ENCODE peak calls at places on chromosomes 7 and 10, in four cellular contexts. One of them, this sample, is unnamed.

GRCh38 chr7:34759477-34760125 is 101.6 kb downstream of the NPSR1 start:
- DNase-seq in central memory CD4-positive, alpha-beta T cell: no peak
- DNase-seq in retinal pigment epithelial cell: no peak
- DNase-seq in stimulated activated CD4-positive, alpha-beta T cell treated with anti-CD3 and anti-CD28 coated beads, Interleukin-1b, Interleukin-23, amount 100 ng/mL, for 24 hours: no peak
- DNase-seq in this sample: no peak

GRCh38 chr10:88565072-88565471 is 18.0 kb downstream of the RNLS start:
- DNase-seq in central memory CD4-positive, alpha-beta T cell: no peak
- DNase-seq in stimulated activated CD4-positive, alpha-beta T cell treated with anti-CD3 and anti-CD28 coated beads, Interleukin-1b, Interleukin-23, amount 100 ng/mL, for 24 hours: no peak
- DNase-seq in retinal pigment epithelial cell: no peak
- DNase-seq in this sample: no peak

GRCh38 chr7:114086906-114087651 is 168.3 kb upstream of the PPP1R3A start:
- DNase-seq in central memory CD4-positive, alpha-beta T cell: no peak
- DNase-seq in stimulated activated CD4-positive, alpha-beta T cell treated with anti-CD3 and anti-CD28 coated beads, Interleukin-1b, Interleukin-23, amount 100 ng/mL, for 24 hours: no peak
- DNase-seq in retinal pigment epithelial cell: no peak
- DNase-seq in this sample: no peak

GRCh38 chr10:29501692-29502091 is 133.1 kb downstream of the SVIL start:
- DNase-seq in stimulated activated CD4-positive, alpha-beta T cell treated with anti-CD3 and anti-CD28 coated beads, Interleukin-1b, Interleukin-23, amount 100 ng/mL, for 24 hours: no peak
- DNase-seq in central memory CD4-positive, alpha-beta T cell: no peak
- DNase-seq in retinal pigment epithelial cell: no peak
- DNase-seq in this sample: no peak

GRCh38 chr7:99079104-99079503 is 64.8 kb downstream of the SMURF1 start:
- DNase-seq in stimulated activated CD4-positive, alpha-beta T cell treated with anti-CD3 and anti-CD28 coated beads, Interleukin-1b, Interleukin-23, amount 100 ng/mL, for 24 hours: no peak
- DNase-seq in retinal pigment epithelial cell: no peak
- DNase-seq in central memory CD4-positive, alpha-beta T cell: no peak
- DNase-seq in this sample: no peak

GRCh38 chr7:5139998-5140397 is 50.0 kb upstream of the WIPI2 start:
- DNase-seq in stimulated activated CD4-positive, alpha-beta T cell treated with anti-CD3 and anti-CD28 coated beads, Interleukin-1b, Interleukin-23, amount 100 ng/mL, for 24 hours: no peak
- DNase-seq in retinal pigment epithelial cell: no peak
- DNase-seq in central memory CD4-positive, alpha-beta T cell: no peak
- DNase-seq in this sample: no peak

GRCh38 chr7:106049139-106049725 is 62.9 kb downstream of the SYPL1 start:
- DNase-seq in central memory CD4-positive, alpha-beta T cell: no peak
- DNase-seq in stimulated activated CD4-positive, alpha-beta T cell treated with anti-CD3 and anti-CD28 coated beads, Interleukin-1b, Interleukin-23, amount 100 ng/mL, for 24 hours: no peak
- DNase-seq in retinal pigment epithelial cell: no peak
- DNase-seq in this sample: no peak

GRCh38 chr10:88676283-88677060 is 12.2 kb downstream of the LIPF start:
- DNase-seq in retinal pigment epithelial cell: no peak
- DNase-seq in stimulated activated CD4-positive, alpha-beta T cell treated with anti-CD3 and anti-CD28 coated beads, Interleukin-1b, Interleukin-23, amount 100 ng/mL, for 24 hours: no peak
- DNase-seq in central memory CD4-positive, alpha-beta T cell: no peak
- DNase-seq in this sample: no peak

GRCh38 chr10:102289840-102290239 is 44.5 kb downstream of the GBF1 start:
- DNase-seq in retinal pigment epithelial cell: no peak
- DNase-seq in central memory CD4-positive, alpha-beta T cell: no peak
- DNase-seq in stimulated activated CD4-positive, alpha-beta T cell treated with anti-CD3 and anti-CD28 coated beads, Interleukin-1b, Interleukin-23, amount 100 ng/mL, for 24 hours: no peak
- DNase-seq in this sample: no peak

GRCh38 chr7:76310102-76310957 is 7.9 kb downstream of the HSPB1 start:
- DNase-seq in retinal pigment epithelial cell: no peak
- DNase-seq in central memory CD4-positive, alpha-beta T cell: no peak
- DNase-seq in stimulated activated CD4-positive, alpha-beta T cell treated with anti-CD3 and anti-CD28 coated beads, Interleukin-1b, Interleukin-23, amount 100 ng/mL, for 24 hours: no peak
- DNase-seq in this sample: no peak

GRCh38 chr10:47023237-47024045 is 112.2 kb downstream of the PTPN20 start:
- DNase-seq in central memory CD4-positive, alpha-beta T cell: no peak
- DNase-seq in retinal pigment epithelial cell: no peak
- DNase-seq in stimulated activated CD4-positive, alpha-beta T cell treated with anti-CD3 and anti-CD28 coated beads, Interleukin-1b, Interleukin-23, amount 100 ng/mL, for 24 hours: no peak
- DNase-seq in this sample: no peak

GRCh38 chr10:44306147-44306710 is 78.7 kb downstream of the CXCL12 start:
- DNase-seq in retinal pigment epithelial cell: peak
- DNase-seq in central memory CD4-positive, alpha-beta T cell: no peak
- DNase-seq in stimulated activated CD4-positive, alpha-beta T cell treated with anti-CD3 and anti-CD28 coated beads, Interleukin-1b, Interleukin-23, amount 100 ng/mL, for 24 hours: no peak
- DNase-seq in this sample: no peak

GRCh38 chr7:91565499-91566331 is 301.5 kb downstream of the FZD1 start:
- DNase-seq in retinal pigment epithelial cell: no peak
- DNase-seq in stimulated activated CD4-positive, alpha-beta T cell treated with anti-CD3 and anti-CD28 coated beads, Interleukin-1b, Interleukin-23, amount 100 ng/mL, for 24 hours: no peak
- DNase-seq in central memory CD4-positive, alpha-beta T cell: no peak
- DNase-seq in this sample: no peak

GRCh38 chr7:4837814-4838625 is 23.8 kb downstream of the PAPOLB start:
- DNase-seq in central memory CD4-positive, alpha-beta T cell: no peak
- DNase-seq in stimulated activated CD4-positive, alpha-beta T cell treated with anti-CD3 and anti-CD28 coated beads, Interleukin-1b, Interleukin-23, amount 100 ng/mL, for 24 hours: no peak
- DNase-seq in retinal pigment epithelial cell: no peak
- DNase-seq in this sample: no peak

GRCh38 chr7:45451636-45452035 is 122.5 kb upstream of the ADCY1 start:
- DNase-seq in central memory CD4-positive, alpha-beta T cell: no peak
- DNase-seq in retinal pigment epithelial cell: no peak
- DNase-seq in stimulated activated CD4-positive, alpha-beta T cell treated with anti-CD3 and anti-CD28 coated beads, Interleukin-1b, Interleukin-23, amount 100 ng/mL, for 24 hours: no peak
- DNase-seq in this sample: no peak

GRCh38 chr10:22931948-22932347 is 4.1 kb downstream of the ARMC3 start:
- DNase-seq in central memory CD4-positive, alpha-beta T cell: no peak
- DNase-seq in stimulated activated CD4-positive, alpha-beta T cell treated with anti-CD3 and anti-CD28 coated beads, Interleukin-1b, Interleukin-23, amount 100 ng/mL, for 24 hours: no peak
- DNase-seq in retinal pigment epithelial cell: peak
- DNase-seq in this sample: no peak

GRCh38 chr10:91103384-91104184 is 116.9 kb upstream of the PCGF5 start:
- DNase-seq in stimulated activated CD4-positive, alpha-beta T cell treated with anti-CD3 and anti-CD28 coated beads, Interleukin-1b, Interleukin-23, amount 100 ng/mL, for 24 hours: no peak
- DNase-seq in central memory CD4-positive, alpha-beta T cell: no peak
- DNase-seq in retinal pigment epithelial cell: no peak
- DNase-seq in this sample: no peak

GRCh38 chr7:45888993-45889366 is 692 bp downstream of the IGFBP1 start:
- DNase-seq in central memory CD4-positive, alpha-beta T cell: no peak
- DNase-seq in stimulated activated CD4-positive, alpha-beta T cell treated with anti-CD3 and anti-CD28 coated beads, Interleukin-1b, Interleukin-23, amount 100 ng/mL, for 24 hours: no peak
- DNase-seq in retinal pigment epithelial cell: no peak
- DNase-seq in this sample: no peak

GRCh38 chr7:158682456-158682855 is 22.1 kb downstream of the NCAPG2 start:
- DNase-seq in stimulated activated CD4-positive, alpha-beta T cell treated with anti-CD3 and anti-CD28 coated beads, Interleukin-1b, Interleukin-23, amount 100 ng/mL, for 24 hours: no peak
- DNase-seq in central memory CD4-positive, alpha-beta T cell: no peak
- DNase-seq in retinal pigment epithelial cell: no peak
- DNase-seq in this sample: no peak

GRCh38 chr10:133141963-133142350 is 18.1 kb upstream of the KNDC1 start:
- DNase-seq in retinal pigment epithelial cell: no peak
- DNase-seq in central memory CD4-positive, alpha-beta T cell: no peak
- DNase-seq in stimulated activated CD4-positive, alpha-beta T cell treated with anti-CD3 and anti-CD28 coated beads, Interleukin-1b, Interleukin-23, amount 100 ng/mL, for 24 hours: no peak
- DNase-seq in this sample: no peak

GRCh38 chr10:78802866-78803265 is 265.9 kb upstream of the ZMIZ1 start:
- DNase-seq in central memory CD4-positive, alpha-beta T cell: no peak
- DNase-seq in stimulated activated CD4-positive, alpha-beta T cell treated with anti-CD3 and anti-CD28 coated beads, Interleukin-1b, Interleukin-23, amount 100 ng/mL, for 24 hours: no peak
- DNase-seq in retinal pigment epithelial cell: no peak
- DNase-seq in this sample: no peak

GRCh38 chr10:115063702-115064479 is 29.3 kb upstream of the ATRNL1 start:
- DNase-seq in stimulated activated CD4-positive, alpha-beta T cell treated with anti-CD3 and anti-CD28 coated beads, Interleukin-1b, Interleukin-23, amount 100 ng/mL, for 24 hours: no peak
- DNase-seq in central memory CD4-positive, alpha-beta T cell: no peak
- DNase-seq in retinal pigment epithelial cell: peak
- DNase-seq in this sample: no peak

GRCh38 chr10:6721480-6721879 is 141.4 kb upstream of the PRKCQ start:
- DNase-seq in central memory CD4-positive, alpha-beta T cell: no peak
- DNase-seq in stimulated activated CD4-positive, alpha-beta T cell treated with anti-CD3 and anti-CD28 coated beads, Interleukin-1b, Interleukin-23, amount 100 ng/mL, for 24 hours: no peak
- DNase-seq in retinal pigment epithelial cell: peak
- DNase-seq in this sample: no peak

GRCh38 chr7:133534816-133535215 is 281.9 kb downstream of the EXOC4 start:
- DNase-seq in stimulated activated CD4-positive, alpha-beta T cell treated with anti-CD3 and anti-CD28 coated beads, Interleukin-1b, Interleukin-23, amount 100 ng/mL, for 24 hours: no peak
- DNase-seq in retinal pigment epithelial cell: no peak
- DNase-seq in central memory CD4-positive, alpha-beta T cell: no peak
- DNase-seq in this sample: no peak

GRCh38 chr10:35262436-35262835 is 73.9 kb upstream of the CCNY start:
- DNase-seq in retinal pigment epithelial cell: no peak
- DNase-seq in central memory CD4-positive, alpha-beta T cell: no peak
- DNase-seq in stimulated activated CD4-positive, alpha-beta T cell treated with anti-CD3 and anti-CD28 coated beads, Interleukin-1b, Interleukin-23, amount 100 ng/mL, for 24 hours: no peak
- DNase-seq in this sample: no peak

GRCh38 chr10:75405201-75406143 is 3.9 kb upstream of the ZNF503 start:
- DNase-seq in stimulated activated CD4-positive, alpha-beta T cell treated with anti-CD3 and anti-CD28 coated beads, Interleukin-1b, Interleukin-23, amount 100 ng/mL, for 24 hours: no peak
- DNase-seq in central memory CD4-positive, alpha-beta T cell: no peak
- DNase-seq in retinal pigment epithelial cell: no peak
- DNase-seq in this sample: no peak

GRCh38 chr7:17401806-17402627 is 103.6 kb downstream of the AHR start:
- DNase-seq in retinal pigment epithelial cell: no peak
- DNase-seq in stimulated activated CD4-positive, alpha-beta T cell treated with anti-CD3 and anti-CD28 coated beads, Interleukin-1b, Interleukin-23, amount 100 ng/mL, for 24 hours: no peak
- DNase-seq in central memory CD4-positive, alpha-beta T cell: no peak
- DNase-seq in this sample: no peak

GRCh38 chr7:159010951-159011820 is 133.5 kb downstream of the VIPR2 start:
- DNase-seq in central memory CD4-positive, alpha-beta T cell: no peak
- DNase-seq in stimulated activated CD4-positive, alpha-beta T cell treated with anti-CD3 and anti-CD28 coated beads, Interleukin-1b, Interleukin-23, amount 100 ng/mL, for 24 hours: no peak
- DNase-seq in retinal pigment epithelial cell: no peak
- DNase-seq in this sample: no peak

GRCh38 chr7:51038573-51038972 is 255.9 kb upstream of the GRB10 start:
- DNase-seq in central memory CD4-positive, alpha-beta T cell: no peak
- DNase-seq in stimulated activated CD4-positive, alpha-beta T cell treated with anti-CD3 and anti-CD28 coated beads, Interleukin-1b, Interleukin-23, amount 100 ng/mL, for 24 hours: no peak
- DNase-seq in retinal pigment epithelial cell: no peak
- DNase-seq in this sample: no peak

GRCh38 chr7:83882551-83882950 is 233.6 kb upstream of the SEMA3E start:
- DNase-seq in central memory CD4-positive, alpha-beta T cell: no peak
- DNase-seq in stimulated activated CD4-positive, alpha-beta T cell treated with anti-CD3 and anti-CD28 coated beads, Interleukin-1b, Interleukin-23, amount 100 ng/mL, for 24 hours: no peak
- DNase-seq in retinal pigment epithelial cell: no peak
- DNase-seq in this sample: peak

GRCh38 chr7:142263598-142264380 is 5.9 kb upstream of the PRSS58 start:
- DNase-seq in retinal pigment epithelial cell: peak
- DNase-seq in central memory CD4-positive, alpha-beta T cell: no peak
- DNase-seq in stimulated activated CD4-positive, alpha-beta T cell treated with anti-CD3 and anti-CD28 coated beads, Interleukin-1b, Interleukin-23, amount 100 ng/mL, for 24 hours: no peak
- DNase-seq in this sample: no peak

GRCh38 chr7:96184783-96185182 is 137.1 kb downstream of the SLC25A13 start:
- DNase-seq in retinal pigment epithelial cell: no peak
- DNase-seq in stimulated activated CD4-positive, alpha-beta T cell treated with anti-CD3 and anti-CD28 coated beads, Interleukin-1b, Interleukin-23, amount 100 ng/mL, for 24 hours: no peak
- DNase-seq in central memory CD4-positive, alpha-beta T cell: no peak
- DNase-seq in this sample: no peak

GRCh38 chr7:15007507-15007906 is 105.0 kb upstream of the DGKB start:
- DNase-seq in central memory CD4-positive, alpha-beta T cell: no peak
- DNase-seq in stimulated activated CD4-positive, alpha-beta T cell treated with anti-CD3 and anti-CD28 coated beads, Interleukin-1b, Interleukin-23, amount 100 ng/mL, for 24 hours: no peak
- DNase-seq in retinal pigment epithelial cell: no peak
- DNase-seq in this sample: no peak

This sample was measured in NCI-H1048.